ENCODE peak calls at places on chromosomes 3 and 15, in ten cellular contexts. One of them, this sample, is unnamed.

GRCh38 chr15:36334059-36334458 is 245.4 kb upstream of the CDIN1 start:
- DNase-seq in adrenal gland: no peak
- DNase-seq in Peyer's patch: no peak
- DNase-seq in HFFc6: peak
- DNase-seq in OCI-LY7: no peak
- DNase-seq in progenitor cell of endocrine pancreas: no peak
- DNase-seq in mucosa of descending colon: no peak
- DNase-seq in GM13976: no peak
- DNase-seq in choroid plexus epithelial cell: peak
- DNase-seq in lower lobe of right lung: no peak
- DNase-seq in this sample: no peak

GRCh38 chr3:50268703-50269451 is at the start of gene SEMA3B:
- DNase-seq in Peyer's patch: peak
- DNase-seq in GM13976: no peak
- DNase-seq in OCI-LY7: no peak
- DNase-seq in lower lobe of right lung: peak
- DNase-seq in adrenal gland: peak
- DNase-seq in progenitor cell of endocrine pancreas: no peak
- DNase-seq in HFFc6: peak
- DNase-seq in mucosa of descending colon: peak
- DNase-seq in choroid plexus epithelial cell: no peak
- DNase-seq in this sample: no peak

GRCh38 chr15:71151061-71151460 is 35.8 kb downstream of the THSD4 start:
- DNase-seq in Peyer's patch: no peak
- DNase-seq in progenitor cell of endocrine pancreas: no peak
- DNase-seq in GM13976: no peak
- DNase-seq in mucosa of descending colon: no peak
- DNase-seq in adrenal gland: no peak
- DNase-seq in choroid plexus epithelial cell: peak
- DNase-seq in lower lobe of right lung: no peak
- DNase-seq in OCI-LY7: no peak
- DNase-seq in HFFc6: peak
- DNase-seq in this sample: no peak

GRCh38 chr3:50154840-50155490 is at the start of gene SEMA3F:
- DNase-seq in lower lobe of right lung: peak
- DNase-seq in OCI-LY7: peak
- DNase-seq in mucosa of descending colon: peak
- DNase-seq in progenitor cell of endocrine pancreas: peak
- DNase-seq in GM13976: peak
- DNase-seq in Peyer's patch: peak
- DNase-seq in HFFc6: peak
- DNase-seq in choroid plexus epithelial cell: peak
- DNase-seq in adrenal gland: peak
- DNase-seq in this sample: peak

GRCh38 chr3:188253800-188254452 is 100.0 kb downstream of the LPP start:
- DNase-seq in HFFc6: no peak
- DNase-seq in GM13976: no peak
- DNase-seq in mucosa of descending colon: no peak
- DNase-seq in choroid plexus epithelial cell: no peak
- DNase-seq in progenitor cell of endocrine pancreas: no peak
- DNase-seq in lower lobe of right lung: no peak
- DNase-seq in OCI-LY7: no peak
- DNase-seq in adrenal gland: no peak
- DNase-seq in Peyer's patch: no peak
- DNase-seq in this sample: no peak

GRCh38 chr3:66910721-66911120 is 87.4 kb upstream of the KBTBD8 start:
- DNase-seq in mucosa of descending colon: no peak
- DNase-seq in GM13976: no peak
- DNase-seq in lower lobe of right lung: no peak
- DNase-seq in adrenal gland: no peak
- DNase-seq in choroid plexus epithelial cell: no peak
- DNase-seq in HFFc6: no peak
- DNase-seq in progenitor cell of endocrine pancreas: no peak
- DNase-seq in Peyer's patch: no peak
- DNase-seq in OCI-LY7: no peak
- DNase-seq in this sample: no peak

GRCh38 chr15:92157666-92158298 is 235.9 kb upstream of the ST8SIA2 start:
- DNase-seq in lower lobe of right lung: no peak
- DNase-seq in adrenal gland: peak
- DNase-seq in choroid plexus epithelial cell: no peak
- DNase-seq in OCI-LY7: no peak
- DNase-seq in HFFc6: no peak
- DNase-seq in progenitor cell of endocrine pancreas: no peak
- DNase-seq in GM13976: no peak
- DNase-seq in mucosa of descending colon: no peak
- DNase-seq in Peyer's patch: no peak
- DNase-seq in this sample: no peak

GRCh38 chr3:104411760-104412159 is 954.9 kb upstream of the ALCAM start:
- DNase-seq in lower lobe of right lung: no peak
- DNase-seq in choroid plexus epithelial cell: no peak
- DNase-seq in adrenal gland: no peak
- DNase-seq in mucosa of descending colon: no peak
- DNase-seq in GM13976: no peak
- DNase-seq in Peyer's patch: no peak
- DNase-seq in progenitor cell of endocrine pancreas: no peak
- DNase-seq in OCI-LY7: no peak
- DNase-seq in HFFc6: no peak
- DNase-seq in this sample: no peak

GRCh38 chr3:42176635-42177034 is 85.5 kb downstream of the TRAK1 start:
- DNase-seq in choroid plexus epithelial cell: no peak
- DNase-seq in mucosa of descending colon: no peak
- DNase-seq in GM13976: no peak
- DNase-seq in HFFc6: peak
- DNase-seq in OCI-LY7: no peak
- DNase-seq in adrenal gland: no peak
- DNase-seq in Peyer's patch: no peak
- DNase-seq in lower lobe of right lung: no peak
- DNase-seq in progenitor cell of endocrine pancreas: no peak
- DNase-seq in this sample: no peak

GRCh38 chr15:89015412-89016097 is 72.7 kb upstream of the ABHD2 start:
- DNase-seq in HFFc6: no peak
- DNase-seq in choroid plexus epithelial cell: no peak
- DNase-seq in adrenal gland: no peak
- DNase-seq in lower lobe of right lung: no peak
- DNase-seq in mucosa of descending colon: no peak
- DNase-seq in Peyer's patch: no peak
- DNase-seq in OCI-LY7: no peak
- DNase-seq in progenitor cell of endocrine pancreas: no peak
- DNase-seq in GM13976: no peak
- DNase-seq in this sample: no peak

GRCh38 chr3:187944391-187945179 is 199.3 kb upstream of the BCL6 start:
- DNase-seq in Peyer's patch: no peak
- DNase-seq in progenitor cell of endocrine pancreas: no peak
- DNase-seq in lower lobe of right lung: no peak
- DNase-seq in GM13976: no peak
- DNase-seq in mucosa of descending colon: no peak
- DNase-seq in adrenal gland: no peak
- DNase-seq in HFFc6: no peak
- DNase-seq in choroid plexus epithelial cell: no peak
- DNase-seq in OCI-LY7: peak
- DNase-seq in this sample: no peak

GRCh38 chr15:70474367-70474681 is 289.0 kb downstream of the UACA start:
- DNase-seq in lower lobe of right lung: no peak
- DNase-seq in choroid plexus epithelial cell: no peak
- DNase-seq in HFFc6: no peak
- DNase-seq in adrenal gland: no peak
- DNase-seq in OCI-LY7: no peak
- DNase-seq in Peyer's patch: no peak
- DNase-seq in mucosa of descending colon: no peak
- DNase-seq in GM13976: no peak
- DNase-seq in progenitor cell of endocrine pancreas: no peak
- DNase-seq in this sample: no peak

GRCh38 chr3:10198761-10199688 is 34.3 kb downstream of the IRAK2 start:
- DNase-seq in progenitor cell of endocrine pancreas: no peak
- DNase-seq in GM13976: peak
- DNase-seq in mucosa of descending colon: peak
- DNase-seq in Peyer's patch: no peak
- DNase-seq in adrenal gland: no peak
- DNase-seq in choroid plexus epithelial cell: peak
- DNase-seq in lower lobe of right lung: no peak
- DNase-seq in OCI-LY7: peak
- DNase-seq in HFFc6: peak
- DNase-seq in this sample: no peak

GRCh38 chr3:59709702-59710555 is 660.1 kb upstream of the CFAP20DC start:
- DNase-seq in mucosa of descending colon: peak
- DNase-seq in choroid plexus epithelial cell: no peak
- DNase-seq in HFFc6: no peak
- DNase-seq in Peyer's patch: no peak
- DNase-seq in progenitor cell of endocrine pancreas: no peak
- DNase-seq in GM13976: no peak
- DNase-seq in OCI-LY7: no peak
- DNase-seq in adrenal gland: peak
- DNase-seq in lower lobe of right lung: peak
- DNase-seq in this sample: no peak

GRCh38 chr15:67937153-67937761 is 97.4 kb upstream of the RNU6-1 start:
- DNase-seq in mucosa of descending colon: no peak
- DNase-seq in HFFc6: no peak
- DNase-seq in GM13976: no peak
- DNase-seq in adrenal gland: no peak
- DNase-seq in progenitor cell of endocrine pancreas: no peak
- DNase-seq in choroid plexus epithelial cell: no peak
- DNase-seq in Peyer's patch: no peak
- DNase-seq in OCI-LY7: peak
- DNase-seq in lower lobe of right lung: no peak
- DNase-seq in this sample: no peak

GRCh38 chr15:67931861-67932260 is 92.0 kb upstream of the RNU6-1 start:
- DNase-seq in OCI-LY7: no peak
- DNase-seq in choroid plexus epithelial cell: peak
- DNase-seq in mucosa of descending colon: no peak
- DNase-seq in GM13976: no peak
- DNase-seq in adrenal gland: no peak
- DNase-seq in Peyer's patch: no peak
- DNase-seq in HFFc6: no peak
- DNase-seq in lower lobe of right lung: no peak
- DNase-seq in progenitor cell of endocrine pancreas: no peak
- DNase-seq in this sample: no peak

GRCh38 chr15:67930720-67931119 is 90.9 kb upstream of the RNU6-1 start:
- DNase-seq in adrenal gland: no peak
- DNase-seq in progenitor cell of endocrine pancreas: no peak
- DNase-seq in lower lobe of right lung: no peak
- DNase-seq in GM13976: no peak
- DNase-seq in OCI-LY7: no peak
- DNase-seq in mucosa of descending colon: no peak
- DNase-seq in Peyer's patch: no peak
- DNase-seq in HFFc6: no peak
- DNase-seq in choroid plexus epithelial cell: peak
- DNase-seq in this sample: no peak

GRCh38 chr15:67940324-67940719 is 100.5 kb upstream of the RNU6-1 start:
- DNase-seq in choroid plexus epithelial cell: no peak
- DNase-seq in GM13976: no peak
- DNase-seq in progenitor cell of endocrine pancreas: no peak
- DNase-seq in OCI-LY7: no peak
- DNase-seq in HFFc6: no peak
- DNase-seq in Peyer's patch: no peak
- DNase-seq in mucosa of descending colon: no peak
- DNase-seq in adrenal gland: no peak
- DNase-seq in lower lobe of right lung: no peak
- DNase-seq in this sample: no peak

DNA sequence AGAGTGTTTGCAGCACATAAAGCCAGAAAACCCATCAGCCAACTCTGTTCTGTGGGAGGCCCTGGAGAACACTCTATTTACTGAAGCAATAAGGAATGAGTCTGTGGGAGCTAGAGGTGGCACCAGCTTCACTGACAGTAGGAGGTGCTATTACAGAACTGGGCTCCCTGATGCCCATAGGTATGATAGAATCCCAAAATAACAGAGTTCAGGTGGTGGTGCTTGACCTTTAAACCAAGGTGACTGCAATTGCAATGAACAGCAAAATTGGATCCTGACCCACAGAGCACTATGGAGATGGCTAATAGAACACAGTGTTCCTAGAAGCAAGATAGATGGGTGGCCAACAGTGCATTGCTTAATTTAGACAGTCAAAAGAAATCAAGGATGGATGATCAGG is 95.4 kb upstream of the RNU6-1 start:
- DNase-seq in choroid plexus epithelial cell: no peak
- DNase-seq in lower lobe of right lung: no peak
- DNase-seq in GM13976: no peak
- DNase-seq in adrenal gland: no peak
- DNase-seq in HFFc6: no peak
- DNase-seq in mucosa of descending colon: no peak
- DNase-seq in progenitor cell of endocrine pancreas: no peak
- DNase-seq in OCI-LY7: no peak
- DNase-seq in Peyer's patch: no peak
- DNase-seq in this sample: no peak
- TF ChIP-seq CTCF in choroid plexus epithelial cell: peak
- TF ChIP-seq CTCF in lower lobe of right lung: no peak
- TF ChIP-seq CTCF in GM13976: no peak
- TF ChIP-seq CTCF in adrenal gland: no peak
- TF ChIP-seq CTCF in HFFc6: no peak
- TF ChIP-seq CTCF in mucosa of descending colon: no peak
- TF ChIP-seq CTCF in progenitor cell of endocrine pancreas: no peak
- TF ChIP-seq CTCF in OCI-LY7: peak
- TF ChIP-seq CTCF in Peyer's patch: no peak
- TF ChIP-seq CTCF in this sample: no peak

GRCh38 chr3:53708001-53708621 is 138.1 kb downstream of the CHDH start:
- DNase-seq in mucosa of descending colon: no peak
- DNase-seq in lower lobe of right lung: peak
- DNase-seq in OCI-LY7: no peak
- DNase-seq in progenitor cell of endocrine pancreas: no peak
- DNase-seq in Peyer's patch: no peak
- DNase-seq in GM13976: no peak
- DNase-seq in adrenal gland: peak
- DNase-seq in HFFc6: no peak
- DNase-seq in choroid plexus epithelial cell: no peak
- DNase-seq in this sample: no peak
- TF ChIP-seq CTCF in mucosa of descending colon: no peak
- TF ChIP-seq CTCF in lower lobe of right lung: no peak
- TF ChIP-seq CTCF in OCI-LY7: no peak
- TF ChIP-seq CTCF in progenitor cell of endocrine pancreas: no peak
- TF ChIP-seq CTCF in Peyer's patch: no peak
- TF ChIP-seq CTCF in GM13976: no peak
- TF ChIP-seq CTCF in adrenal gland: no peak
- TF ChIP-seq CTCF in HFFc6: no peak
- TF ChIP-seq CTCF in choroid plexus epithelial cell: no peak
- TF ChIP-seq CTCF in this sample: no peak

DNA sequence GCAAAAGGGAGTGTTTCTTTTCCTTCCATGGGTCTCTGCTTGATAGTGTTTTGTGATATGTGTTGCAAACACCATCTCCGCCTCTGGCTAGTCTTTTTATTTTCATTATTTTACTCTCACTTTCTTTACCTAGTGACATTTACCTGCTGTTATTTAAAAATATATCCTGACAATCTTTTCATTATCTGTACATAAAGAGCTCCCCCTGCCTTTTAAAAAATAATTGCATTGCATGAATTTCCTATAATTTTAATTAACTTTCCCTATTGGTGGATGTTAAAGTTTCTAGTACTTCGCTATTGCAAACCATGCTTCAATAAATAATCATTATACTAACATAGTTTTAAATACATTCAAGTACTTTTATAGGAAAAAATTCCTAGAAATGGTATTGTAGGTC is 48.8 kb upstream of the GCNT3 start:
- DNase-seq in lower lobe of right lung: no peak
- DNase-seq in HFFc6: no peak
- DNase-seq in adrenal gland: no peak
- DNase-seq in mucosa of descending colon: no peak
- DNase-seq in OCI-LY7: no peak
- DNase-seq in progenitor cell of endocrine pancreas: no peak
- DNase-seq in Peyer's patch: no peak
- DNase-seq in GM13976: no peak
- DNase-seq in choroid plexus epithelial cell: no peak
- DNase-seq in this sample: no peak
- TF ChIP-seq CTCF in lower lobe of right lung: no peak
- TF ChIP-seq CTCF in HFFc6: peak
- TF ChIP-seq CTCF in adrenal gland: no peak
- TF ChIP-seq CTCF in mucosa of descending colon: no peak
- TF ChIP-seq CTCF in OCI-LY7: peak
- TF ChIP-seq CTCF in progenitor cell of endocrine pancreas: no peak
- TF ChIP-seq CTCF in Peyer's patch: no peak
- TF ChIP-seq CTCF in GM13976: no peak
- TF ChIP-seq CTCF in choroid plexus epithelial cell: no peak
- TF ChIP-seq CTCF in this sample: no peak

GRCh38 chr3:97949743-97950142 is 22.5 kb downstream of the RIOX2 start:
- DNase-seq in HFFc6: no peak
- DNase-seq in choroid plexus epithelial cell: no peak
- DNase-seq in progenitor cell of endocrine pancreas: no peak
- DNase-seq in Peyer's patch: no peak
- DNase-seq in GM13976: no peak
- DNase-seq in mucosa of descending colon: no peak
- DNase-seq in lower lobe of right lung: no peak
- DNase-seq in OCI-LY7: no peak
- DNase-seq in adrenal gland: no peak
- DNase-seq in this sample: no peak
- TF ChIP-seq CTCF in HFFc6: no peak
- TF ChIP-seq CTCF in choroid plexus epithelial cell: no peak
- TF ChIP-seq CTCF in progenitor cell of endocrine pancreas: no peak
- TF ChIP-seq CTCF in Peyer's patch: no peak
- TF ChIP-seq CTCF in GM13976: no peak
- TF ChIP-seq CTCF in mucosa of descending colon: no peak
- TF ChIP-seq CTCF in lower lobe of right lung: no peak
- TF ChIP-seq CTCF in OCI-LY7: no peak
- TF ChIP-seq CTCF in adrenal gland: no peak
- TF ChIP-seq CTCF in this sample: no peak